ENCODE peak calls at places on chromosome 1, in five cellular contexts. H is renal cortical epithelial cell, F is mesenteric fat pad, W is HCT116, C is astrocyte of the cerebellum. V is an unnamed sample.

GRCh38 chr1:15017105-15017504 is 136.4 kb upstream of the TMEM51 start:
- DNase-seq in H (no peak), F (no peak), W (no peak), C (no peak), V (no peak)

GRCh38 chr1:53734650-53735211 is 4.2 kb downstream of the GLIS1 start:
- DNase-seq in H (no peak), F (no peak), W (no peak), C (no peak), V (peak)

GRCh38 chr1:16971330-16972209 is 8.8 kb downstream of the MFAP2 start:
- DNase-seq in H (peak), F (no peak), W (peak), C (no peak), V (peak)

GRCh38 chr1:182143825-182144661 is 82.5 kb upstream of the ZNF648 start:
- DNase-seq in H (peak), F (no peak), W (no peak), C (peak), V (peak)

GRCh38 chr1:78176448-78176847 is 130.7 kb downstream of the GIPC2 start:
- DNase-seq in H (peak), F (no peak), W (no peak), C (peak), V (peak)

GRCh38 chr1:199081739-199082138 is 442.9 kb downstream of the PTPRC start:
- DNase-seq in H (no peak), F (no peak), W (no peak), C (no peak), V (no peak)

GRCh38 chr1:183913556-183913955 is 108.6 kb downstream of the RGL1 start:
- DNase-seq in H (no peak), F (no peak), W (no peak), C (no peak), V (no peak)

GRCh38 chr1:111571239-111571638 is 48.4 kb upstream of the RAP1A start:
- DNase-seq in H (no peak), F (no peak), W (no peak), C (no peak), V (no peak)

GRCh38 chr1:40143891-40144575 is 17.2 kb upstream of the RLF start:
- DNase-seq in H (peak), F (no peak), W (peak), C (peak), V (peak)

GRCh38 chr1:69567847-69568434 is at the start of gene LRRC7:
- DNase-seq in H (no peak), F (no peak), W (no peak), C (no peak), V (peak)

GRCh38 chr1:52341861-52342260 is 24.1 kb downstream of the CC2D1B start:
- DNase-seq in H (no peak), F (no peak), W (no peak), C (no peak), V (no peak)

V was measured in NCI-H510A treated with DMSO at 0.1 percent for 48 hours.